ENCODE peak calls at places on chromosomes 12 and 14, in four cellular contexts. E is lower lobe of right lung, S is lung, A is pancreas. X is an unnamed sample. For H3K27me3 and H3K4me1, the result is how much of the 10 kb centered on the place peaks cover.

GRCh38 chr12:6372403-6373003 is 2.9 kb downstream of the SCNN1A start:
- DNase-seq in E (peak), S (peak), A (peak), X (no peak)

GRCh38 chr12:6608592-6609311 is 1.6 kb upstream of the CHD4 start:
- DNase-seq in A (peak), S (no peak), E (no peak), X (no peak)

GRCh38 chr12:116434155-116435065 is 124.8 kb upstream of the MAP1LC3B2 start:
- DNase-seq in S (peak), E (peak), A (peak), X (no peak)

GRCh38 chr14:99231850-99232401 is 40.1 kb downstream of the BCL11B start:
- DNase-seq in E (peak), S (no peak), A (no peak), X (peak)

GRCh38 chr14:73491256-73491976 is 683 bp downstream of the RIOX1 start:
- DNase-seq in A (peak), E (peak), S (peak), X (peak)

GRCh38 chr14:26839481-26839880 is 241.6 kb upstream of the NOVA1 start:
- DNase-seq in S (no peak), E (no peak), A (no peak), X (no peak)

GRCh38 chr12:41250748-41251147 is 62.6 kb downstream of the PDZRN4 start:
- DNase-seq in S (no peak), E (no peak), A (no peak), X (no peak)

GRCh38 chr12:100229036-100229635 is 28.5 kb downstream of the ACTR6 start:
- DNase-seq in A (no peak), S (no peak), E (no peak), X (no peak)

GRCh38 chr12:16756833-16757552 is 151.0 kb upstream of the LMO3 start:
- DNase-seq in S (no peak), A (no peak), E (no peak), X (no peak)

GRCh38 chr14:77270361-77271112 is 469 bp downstream of the NGB start:
- DNase-seq in S (no peak), E (no peak), A (no peak), X (no peak)

GRCh38 chr12:123474493-123475255 is 16.7 kb downstream of the SNRNP35 start:
- DNase-seq in A (no peak), S (no peak), E (no peak), X (no peak)

GRCh38 chr12:70364695-70365397 is 1.2 kb upstream of the KCNMB4 start:
- DNase-seq in E (no peak), S (no peak), A (no peak), X (no peak)

GRCh38 chr14:58703149-58703509 is 65.4 kb downstream of the DACT1 start:
- DNase-seq in A (no peak), S (no peak), E (no peak), X (no peak)

GRCh38 chr12:94560416-94561221 is 89.7 kb downstream of the TMCC3 start:
- DNase-seq in E (no peak), A (no peak), S (no peak), X (no peak)

GRCh38 chr12:14874882-14875281 is 10.8 kb downstream of the MGP start:
- DNase-seq in A (no peak), S (no peak), E (no peak), X (no peak)

GRCh38 chr14:68824517-68825347 is 31.9 kb upstream of the ZFP36L1 start:
- DNase-seq in S (peak), A (peak), E (peak), X (no peak)

GRCh38 chr12:52816189-52816588 is 2.3 kb upstream of the KRT4 start:
- DNase-seq in S (no peak), A (no peak), E (no peak), X (no peak)

GRCh38 chr14:30553311-30553989 is 5.5 kb upstream of the G2E3 start:
- DNase-seq in E (no peak), S (no peak), A (no peak), X (no peak)

GRCh38 chr14:68011629-68012028 is 192.1 kb downstream of the RAD51B start:
- DNase-seq in E (no peak), S (no peak), A (no peak), X (no peak)

GRCh38 chr12:10802587-10802986 is at the start of gene TAS2R7:
- DNase-seq in E (no peak), A (no peak), S (no peak), X (no peak)

GRCh38 chr12:68180792-68181744 is 21.5 kb upstream of the IFNG start:
- DNase-seq in S (no peak), A (no peak), E (no peak), X (no peak)

GRCh38 chr14:81638656-81639055 is 105.0 kb upstream of the SEL1L start:
- DNase-seq in E (no peak), S (no peak), A (no peak), X (no peak)

GRCh38 chr12:120849765-120850164 is 54.4 kb downstream of the SPPL3 start:
- DNase-seq in E (no peak), A (no peak), S (no peak), X (no peak)

GRCh38 chr12:77847665-77848431 is 17.2 kb downstream of the NAV3 start:
- DNase-seq in S (no peak), A (no peak), E (no peak), X (no peak)

GRCh38 chr14:105899071-105899641 is 372.8 kb downstream of the TMEM121 start:
- DNase-seq in E (no peak), S (no peak), A (peak), X (no peak)

GRCh38 chr14:95652690-95653089 is 33.5 kb upstream of the TCL1B start:
- DNase-seq in E (no peak), A (no peak), S (no peak), X (no peak)

GRCh38 chr12:110906516-110906915 is 13.9 kb downstream of the MYL2 start:
- DNase-seq in E (no peak), A (no peak), S (no peak), X (no peak)

GRCh38 chr12:52539024-52539820 is 13.7 kb downstream of the KRT71 start:
- DNase-seq in S (no peak), A (no peak), E (no peak), X (no peak)

GRCh38 chr14:59275668-59276067 is 87.2 kb downstream of the DAAM1 start:
- DNase-seq in A (no peak), E (no peak), S (no peak), X (no peak)

GRCh38 chr12:91317324-91317723 is 134.7 kb upstream of the DCN start:
- DNase-seq in A (no peak), E (no peak), S (no peak), X (no peak)

GRCh38 chr12:55771736-55772135 is 28.8 kb downstream of the GDF11 start:
- DNase-seq in S (no peak), A (no peak), E (no peak), X (no peak)

GRCh38 chr14:90536511-90537191 is 139.8 kb downstream of the CALM1 start:
- DNase-seq in S (no peak), A (no peak), E (peak), X (no peak)

GRCh38 chr14:91415794-91416743 is 1.6 kb downstream of the CCDC88C start:
- DNase-seq in S (no peak), E (no peak), A (no peak), X (peak)

GRCh38 chr12:1422604-1423315 is 171.6 kb downstream of the FBXL14 start:
- DNase-seq in E (no peak), S (no peak), A (no peak), X (no peak)

GRCh38 chr12:2641209-2641608 is 153.6 kb upstream of the FKBP4 start:
- DNase-seq in S (no peak), E (no peak), A (no peak), X (no peak)
- H3K27ac ChIP-seq in S (peak), E (no peak), A (peak), X (no peak)

GRCh38 chr14:62778310-62778709 is 266.9 kb downstream of the KCNH5 start:
- DNase-seq in A (no peak), S (no peak), E (no peak), X (no peak)
- H3K27me3 ChIP-seq in A (under half), S (under half), E (under half), X (under half)

GRCh38 chr12:88399811-88400210 is 180.5 kb downstream of the KITLG start:
- DNase-seq in S (no peak), E (no peak), A (no peak), X (no peak)
- H3K4me1 ChIP-seq in S (under half), E (under half), A (under half), X (under half)

GRCh38 chr14:24858052-24858451 is 191.9 kb downstream of the STXBP6 start:
- DNase-seq in A (no peak), E (no peak), S (no peak), X (no peak)
- H3K27ac ChIP-seq in A (no peak), E (no peak), S (no peak), X (no peak)

GRCh38 chr12:57224973-57225679 is 4.4 kb upstream of the SHMT2 start:
- DNase-seq in E (peak), A (no peak), S (no peak), X (peak)
- H3K27me3 ChIP-seq in E (half or more), A (under half), S (under half), X (half or more)

GRCh38 chr12:118312578-118312977 is 60.1 kb downstream of the TAOK3 start:
- DNase-seq in A (no peak), E (no peak), S (no peak), X (no peak)

GRCh38 chr12:118310320-118310719 is 62.4 kb downstream of the TAOK3 start:
- DNase-seq in A (no peak), S (no peak), E (no peak), X (no peak)

GRCh38 chr12:118315821-118316220 is 56.9 kb downstream of the TAOK3 start:
- DNase-seq in S (no peak), E (no peak), A (no peak), X (no peak)

GRCh38 chr12:118307069-118307954 is 65.4 kb downstream of the TAOK3 start:
- DNase-seq in S (no peak), A (no peak), E (no peak), X (no peak)

GRCh38 chr12:118311666-118312065 is 61.0 kb downstream of the TAOK3 start:
- DNase-seq in A (no peak), S (no peak), E (no peak), X (no peak)
- H3K4me1 ChIP-seq in A (under half), S (under half), E (under half), X (under half)